ENCODE peak calls at places on chromosomes 13 and 19, in eight cellular contexts. Q is tibial nerve, C is body of pancreas, O is IMR-90, I is spleen, E is breast epithelium, S is transverse colon, Y is upper lobe of left lung. Z is an unnamed sample.

GRCh38 chr19:36140289-36141038 is 598 bp downstream of the CAPNS1 start:
- DNase-seq in Q (no peak), C (peak), O (peak), I (no peak), E (peak), S (peak), Y (peak), Z (peak)

GRCh38 chr19:42653841-42654240 is 59.1 kb upstream of the CEACAM8 start:
- DNase-seq in Q (no peak), C (no peak), O (no peak), I (no peak), E (no peak), S (no peak), Y (no peak), Z (no peak)

GRCh38 chr19:50921391-50922315 is 10.5 kb upstream of the KLK4 start:
- DNase-seq in Q (peak), C (no peak), O (no peak), I (no peak), E (no peak), S (no peak), Y (no peak), Z (no peak)

GRCh38 chr13:27280841-27281240 is 10.2 kb downstream of the RASL11A start:
- DNase-seq in Q (no peak), C (no peak), O (no peak), I (no peak), E (no peak), S (no peak), Y (no peak), Z (no peak)

GRCh38 chr13:95457294-95457693 is 95.2 kb upstream of the CLDN10 start:
- DNase-seq in Q (no peak), C (no peak), O (peak), I (no peak), E (no peak), S (no peak), Y (no peak), Z (no peak)

GRCh38 chr19:14479985-14480694 is 5.0 kb upstream of the PTGER1 start:
- DNase-seq in Q (no peak), C (no peak), O (peak), I (peak), E (no peak), S (no peak), Y (peak), Z (no peak)

GRCh38 chr13:20848944-20849343 is 53.6 kb downstream of the XPO4 start:
- DNase-seq in Q (no peak), C (no peak), O (peak), I (no peak), E (no peak), S (no peak), Y (no peak), Z (no peak)

GRCh38 chr19:18637644-18638630 is 1.1 kb downstream of the KLHL26 start:
- DNase-seq in Q (no peak), C (peak), O (no peak), I (no peak), E (peak), S (peak), Y (peak), Z (no peak)

GRCh38 chr19:35585844-35586243 is at the start of gene PMIS2:
- DNase-seq in Q (no peak), C (no peak), O (no peak), I (no peak), E (no peak), S (no peak), Y (no peak), Z (no peak)

GRCh38 chr19:29507081-29507860 is 18.5 kb upstream of the VSTM2B start:
- DNase-seq in Q (no peak), C (no peak), O (no peak), I (peak), E (no peak), S (no peak), Y (no peak), Z (no peak)

GRCh38 chr19:7257148-7258041 is 36.8 kb downstream of the INSR start:
- DNase-seq in Q (no peak), C (peak), O (peak), I (peak), E (no peak), S (peak), Y (peak), Z (peak)

GRCh38 chr19:7657047-7657779 is 11.6 kb upstream of the RETN start:
- DNase-seq in Q (no peak), C (no peak), O (no peak), I (no peak), E (no peak), S (no peak), Y (peak), Z (no peak)

GRCh38 chr13:94595006-94595942 is 678 bp downstream of the TGDS start:
- DNase-seq in Q (no peak), C (peak), O (peak), I (peak), E (no peak), S (peak), Y (peak), Z (peak)

GRCh38 chr13:44768233-44768632 is 192.1 kb upstream of the TSC22D1 start:
- DNase-seq in Q (no peak), C (no peak), O (no peak), I (no peak), E (no peak), S (no peak), Y (no peak), Z (no peak)

GRCh38 chr13:113771709-113772331 is 12.8 kb downstream of the TMEM255B start:
- DNase-seq in Q (no peak), C (no peak), O (peak), I (no peak), E (no peak), S (no peak), Y (no peak), Z (no peak)

GRCh38 chr13:43664700-43665191 is 122.0 kb downstream of the ENOX1 start:
- DNase-seq in Q (no peak), C (peak), O (peak), I (no peak), E (no peak), S (peak), Y (no peak), Z (peak)

GRCh38 chr13:31674056-31674455 is 65.3 kb upstream of the RXFP2 start:
- DNase-seq in Q (no peak), C (no peak), O (no peak), I (no peak), E (no peak), S (no peak), Y (no peak), Z (no peak)

GRCh38 chr19:57850553-57851017 is 926 bp downstream of the ZNF587 start:
- DNase-seq in Q (no peak), C (peak), O (peak), I (no peak), E (no peak), S (peak), Y (no peak), Z (no peak)

GRCh38 chr13:45863716-45864590 is 12.4 kb upstream of the SIAH3 start:
- DNase-seq in Q (no peak), C (no peak), O (no peak), I (no peak), E (no peak), S (no peak), Y (no peak), Z (no peak)

GRCh38 chr13:24741016-24741662 is 22.8 kb upstream of the RNF17 start:
- DNase-seq in Q (no peak), C (no peak), O (no peak), I (no peak), E (no peak), S (no peak), Y (no peak), Z (peak)

GRCh38 chr13:45474584-45475454 is 10.1 kb downstream of the COG3 start:
- DNase-seq in Q (no peak), C (no peak), O (no peak), I (no peak), E (no peak), S (no peak), Y (no peak), Z (no peak)

GRCh38 chr19:28485300-28485699 is 727.7 kb downstream of the UQCRFS1 start:
- DNase-seq in Q (no peak), C (peak), O (no peak), I (peak), E (no peak), S (peak), Y (peak), Z (no peak)

GRCh38 chr13:24306632-24307031 is 2.7 kb upstream of the C1QTNF9 start:
- DNase-seq in Q (no peak), C (no peak), O (peak), I (no peak), E (no peak), S (no peak), Y (no peak), Z (peak)

GRCh38 chr19:57719901-57720519 is 7.4 kb downstream of the ZNF671 start:
- DNase-seq in Q (no peak), C (no peak), O (no peak), I (no peak), E (no peak), S (no peak), Y (no peak), Z (no peak)

GRCh38 chr19:7883796-7884570 is 4.3 kb upstream of the LRRC8E start:
- DNase-seq in Q (no peak), C (no peak), O (peak), I (no peak), E (no peak), S (no peak), Y (no peak), Z (no peak)

GRCh38 chr19:532578-533484 is 1.3 kb downstream of the CDC34 start:
- DNase-seq in Q (peak), C (peak), O (peak), I (peak), E (peak), S (peak), Y (peak), Z (peak)

GRCh38 chr13:26816876-26817275 is 56.3 kb upstream of the GPR12 start:
- DNase-seq in Q (no peak), C (no peak), O (no peak), I (no peak), E (no peak), S (no peak), Y (no peak), Z (no peak)

GRCh38 chr19:4581381-4582111 is 22.1 kb upstream of the SEMA6B start:
- DNase-seq in Q (no peak), C (no peak), O (no peak), I (no peak), E (no peak), S (no peak), Y (no peak), Z (no peak)

GRCh38 chr19:13083008-13083404 is 19.7 kb downstream of the LYL1 start:
- DNase-seq in Q (no peak), C (no peak), O (no peak), I (no peak), E (no peak), S (no peak), Y (no peak), Z (no peak)

GRCh38 chr13:32783067-32783466 is 196.8 kb downstream of the PDS5B start:
- DNase-seq in Q (no peak), C (no peak), O (peak), I (no peak), E (no peak), S (no peak), Y (no peak), Z (no peak)

GRCh38 chr13:106098778-106099177 is 436.7 kb downstream of the EFNB2 start:
- DNase-seq in Q (no peak), C (no peak), O (no peak), I (no peak), E (no peak), S (no peak), Y (no peak), Z (no peak)

GRCh38 chr13:112960671-112961070 is 8.3 kb upstream of the MCF2L start:
- DNase-seq in Q (no peak), C (no peak), O (no peak), I (peak), E (no peak), S (no peak), Y (no peak), Z (no peak)

GRCh38 chr13:44128522-44128921 is 245.1 kb upstream of the SERP2 start:
- DNase-seq in Q (no peak), C (no peak), O (peak), I (no peak), E (no peak), S (no peak), Y (no peak), Z (no peak)

GRCh38 chr13:43196171-43196611 is 172.8 kb downstream of the DNAJC15 start:
- DNase-seq in Q (no peak), C (no peak), O (peak), I (no peak), E (no peak), S (no peak), Y (no peak), Z (no peak)

GRCh38 chr13:46071590-46072249 is 19.2 kb upstream of the ZC3H13 start:
- DNase-seq in Q (no peak), C (no peak), O (no peak), I (no peak), E (no peak), S (no peak), Y (no peak), Z (no peak)

GRCh38 chr19:44746946-44747738 is 1.4 kb upstream of the BCL3 start:
- DNase-seq in Q (peak), C (peak), O (peak), I (peak), E (peak), S (peak), Y (peak), Z (peak)
- TF ChIP-seq POLR2A in Q (no peak), C (no peak), O (no peak), I (no peak), E (peak), S (no peak), Y (peak), Z (no peak)

DNA sequence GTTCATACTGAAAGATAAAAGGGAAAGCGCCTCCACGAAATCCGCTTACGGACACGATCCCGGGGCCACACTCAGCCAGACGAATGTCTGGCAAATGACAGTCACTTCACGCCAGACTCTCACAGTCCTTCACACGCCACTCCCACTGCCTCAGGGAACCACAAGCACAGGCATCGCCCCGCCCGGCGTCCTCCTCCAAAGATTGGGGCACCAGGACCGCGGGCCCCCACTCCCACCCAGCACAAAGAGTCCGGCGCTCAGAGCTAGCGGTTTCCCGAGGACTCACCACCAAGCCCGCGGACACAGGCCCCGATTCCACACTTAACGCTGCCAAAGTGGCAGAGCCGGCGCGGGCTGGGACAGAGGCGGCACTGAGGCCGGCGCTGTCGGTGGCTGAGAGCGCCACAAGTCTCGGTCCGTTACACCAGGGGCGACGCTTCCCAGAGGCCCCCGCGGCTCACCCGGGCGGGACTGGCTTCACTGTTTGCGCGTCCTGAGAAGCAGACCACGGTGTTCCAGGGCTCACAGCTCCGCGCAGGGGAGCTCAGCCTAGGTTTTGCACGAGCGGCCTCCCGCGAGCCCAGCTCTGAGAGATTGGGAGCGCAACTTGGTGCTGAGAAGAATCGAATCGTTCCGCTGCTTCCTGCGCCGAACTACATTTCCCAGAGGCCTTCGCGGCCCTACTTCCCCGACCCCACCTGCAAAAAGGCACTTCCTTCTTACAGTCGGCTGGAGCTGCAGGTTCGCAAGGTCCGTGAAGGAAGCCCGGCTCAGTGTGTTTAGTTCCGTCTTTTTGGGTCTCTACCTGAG is at the start of gene ZNF569:
- DNase-seq in Q (peak), C (peak), O (peak), I (peak), E (peak), S (peak), Y (peak), Z (peak)
- TF ChIP-seq POLR2A in Q (no peak), C (peak), O (no peak), I (peak), E (no peak), S (peak), Y (peak), Z (peak)

DNA sequence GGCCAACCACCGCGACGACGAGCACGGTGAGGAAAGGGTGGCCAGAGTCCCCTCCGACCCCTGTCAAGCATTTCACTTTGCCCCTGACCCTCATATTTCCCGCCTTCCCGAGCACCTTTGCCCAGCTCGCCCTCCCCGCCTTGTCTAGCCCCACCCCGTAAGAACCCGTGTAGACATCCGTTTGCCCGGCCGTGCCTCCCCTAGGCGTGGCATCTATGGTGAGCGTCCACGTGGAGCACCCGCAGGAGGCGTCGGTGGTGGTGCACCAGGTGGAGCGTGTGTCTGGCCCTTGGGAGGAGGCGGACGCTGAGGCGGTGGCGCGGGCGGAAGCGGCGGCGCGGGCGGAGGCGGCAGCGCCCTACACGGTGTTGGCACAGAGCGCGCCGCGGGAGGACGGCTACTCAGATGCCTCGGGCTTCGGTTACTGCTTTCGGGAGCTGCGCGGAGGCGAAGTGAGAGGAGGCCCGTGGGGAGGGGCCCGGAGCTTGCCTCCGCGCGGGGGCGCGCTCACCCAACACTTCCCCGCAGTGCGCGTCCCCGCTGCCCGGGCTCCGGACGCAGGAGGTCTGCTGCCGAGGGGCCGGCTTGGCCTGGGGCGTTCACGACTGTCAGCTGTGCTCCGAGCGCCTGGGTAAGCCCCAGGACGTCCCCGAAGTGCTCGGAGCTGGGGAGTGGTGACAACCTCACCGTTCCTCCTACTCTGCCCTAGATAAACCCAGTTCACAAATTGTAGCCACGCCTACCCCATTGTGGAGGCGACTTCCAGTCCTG is 4.2 kb downstream of the LTBP4 start:
- DNase-seq in Q (peak), C (peak), O (peak), I (peak), E (peak), S (peak), Y (peak), Z (peak)
- TF ChIP-seq POLR2A in Q (no peak), C (peak), O (no peak), I (no peak), E (peak), S (peak), Y (no peak), Z (peak)

DNA sequence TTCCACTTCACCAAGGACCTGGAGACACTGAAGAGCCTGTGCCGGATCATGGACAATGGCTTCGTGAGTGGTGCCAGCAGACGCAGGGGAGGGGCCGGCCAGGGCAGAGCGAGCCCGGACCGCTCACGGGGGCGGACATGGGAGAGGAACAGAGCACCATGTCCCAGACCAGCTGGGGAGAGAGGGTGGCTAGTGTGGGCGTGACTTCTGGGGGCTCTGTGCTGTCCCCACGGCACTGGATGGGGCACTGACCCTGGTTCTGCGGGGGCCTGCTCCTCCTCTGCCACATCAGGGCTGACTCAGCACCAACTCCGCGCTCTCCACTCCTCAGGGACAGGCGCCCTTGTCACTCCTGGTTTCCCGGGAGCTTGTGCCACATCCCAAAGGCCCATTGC is 7.6 kb downstream of the PTOV1 start:
- DNase-seq in Q (peak), C (no peak), O (no peak), I (no peak), E (no peak), S (no peak), Y (no peak), Z (no peak)
- TF ChIP-seq POLR2A in Q (no peak), C (peak), O (no peak), I (no peak), E (no peak), S (no peak), Y (no peak), Z (no peak)

GRCh38 chr13:98025480-98026025 is 72.1 kb downstream of the IPO5 start:
- DNase-seq in Q (no peak), C (no peak), O (peak), I (no peak), E (no peak), S (no peak), Y (no peak), Z (no peak)

GRCh38 chr13:98020271-98020670 is 66.8 kb downstream of the IPO5 start:
- DNase-seq in Q (no peak), C (no peak), O (peak), I (no peak), E (no peak), S (no peak), Y (no peak), Z (no peak)

GRCh38 chr13:98019186-98019585 is 65.7 kb downstream of the IPO5 start:
- DNase-seq in Q (no peak), C (no peak), O (no peak), I (no peak), E (no peak), S (no peak), Y (no peak), Z (no peak)

GRCh38 chr13:98018293-98018692 is 64.8 kb downstream of the IPO5 start:
- DNase-seq in Q (no peak), C (no peak), O (no peak), I (no peak), E (no peak), S (no peak), Y (no peak), Z (no peak)

DNA sequence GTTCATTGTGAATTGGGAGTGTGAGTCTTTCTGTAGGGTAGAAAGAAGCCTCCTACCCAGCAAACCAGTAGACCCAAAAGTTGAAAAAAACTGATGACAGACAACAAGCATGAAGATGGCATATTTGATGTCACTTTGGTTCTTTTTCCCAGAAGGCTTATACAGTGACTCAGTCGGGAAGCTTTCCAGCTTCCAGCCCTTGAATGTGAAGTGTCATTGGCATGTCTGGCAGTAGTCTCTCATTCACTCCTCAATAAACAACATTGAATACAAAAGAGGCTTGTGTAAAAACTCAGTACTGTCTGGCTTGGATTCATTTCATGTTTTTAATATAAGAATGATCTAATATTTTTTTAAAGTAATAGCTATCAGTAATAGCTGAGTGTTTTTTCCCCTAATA is 68.7 kb downstream of the IPO5 start:
- DNase-seq in Q (no peak), C (no peak), O (peak), I (no peak), E (peak), S (no peak), Y (peak), Z (no peak)
- TF ChIP-seq POLR2A in Q (no peak), C (no peak), O (no peak), I (no peak), E (no peak), S (no peak), Y (no peak), Z (no peak)